ENCODE peak calls at places on chromosomes 2 and 18, in nine cellular contexts. One of them, this sample, is unnamed.

GRCh38 chr2:69594341-69594740 is 49.2 kb downstream of the AAK1 start:
- DNase-seq in cardiac muscle cell: peak; percentile 57
- DNase-seq in tibial nerve: no peak
- DNase-seq in ovary: no peak
- DNase-seq in mammary epithelial cell: peak; percentile 13
- DNase-seq in body of pancreas: no peak
- DNase-seq in CD8-positive, alpha-beta memory T cell: no peak
- DNase-seq in SJSA1: no peak
- DNase-seq in esophagus squamous epithelium: no peak
- DNase-seq in this sample: no peak

GRCh38 chr2:231985823-231986261 is 24.3 kb downstream of the DIS3L2 start:
- DNase-seq in esophagus squamous epithelium: no peak
- DNase-seq in mammary epithelial cell: peak; percentile 80
- DNase-seq in ovary: no peak
- DNase-seq in cardiac muscle cell: no peak
- DNase-seq in SJSA1: no peak
- DNase-seq in body of pancreas: no peak
- DNase-seq in CD8-positive, alpha-beta memory T cell: no peak
- DNase-seq in tibial nerve: no peak
- DNase-seq in this sample: no peak

GRCh38 chr2:241771286-241772062 is 5.1 kb upstream of the GAL3ST2 start:
- DNase-seq in cardiac muscle cell: peak; percentile 59
- DNase-seq in SJSA1: no peak
- DNase-seq in CD8-positive, alpha-beta memory T cell: no peak
- DNase-seq in tibial nerve: peak; percentile 28
- DNase-seq in body of pancreas: peak; percentile 23
- DNase-seq in ovary: peak; percentile 63
- DNase-seq in mammary epithelial cell: no peak
- DNase-seq in esophagus squamous epithelium: no peak
- DNase-seq in this sample: no peak

GRCh38 chr2:221203138-221203537 is 369.0 kb downstream of the EPHA4 start:
- DNase-seq in cardiac muscle cell: no peak
- DNase-seq in esophagus squamous epithelium: no peak
- DNase-seq in body of pancreas: no peak
- DNase-seq in CD8-positive, alpha-beta memory T cell: no peak
- DNase-seq in tibial nerve: no peak
- DNase-seq in ovary: no peak
- DNase-seq in SJSA1: no peak
- DNase-seq in mammary epithelial cell: no peak
- DNase-seq in this sample: no peak

GRCh38 chr2:124623560-124623959 is 598.5 kb downstream of the CNTNAP5 start:
- DNase-seq in ovary: no peak
- DNase-seq in esophagus squamous epithelium: no peak
- DNase-seq in tibial nerve: no peak
- DNase-seq in mammary epithelial cell: no peak
- DNase-seq in cardiac muscle cell: no peak
- DNase-seq in CD8-positive, alpha-beta memory T cell: no peak
- DNase-seq in SJSA1: no peak
- DNase-seq in body of pancreas: no peak
- DNase-seq in this sample: no peak

GRCh38 chr2:8028981-8029380 is 652.9 kb upstream of the ID2 start:
- DNase-seq in CD8-positive, alpha-beta memory T cell: no peak
- DNase-seq in SJSA1: no peak
- DNase-seq in mammary epithelial cell: no peak
- DNase-seq in esophagus squamous epithelium: no peak
- DNase-seq in body of pancreas: no peak
- DNase-seq in cardiac muscle cell: no peak
- DNase-seq in ovary: no peak
- DNase-seq in tibial nerve: no peak
- DNase-seq in this sample: no peak

GRCh38 chr2:120672526-120673204 is 63.0 kb upstream of the GLI2 start:
- DNase-seq in mammary epithelial cell: no peak
- DNase-seq in tibial nerve: no peak
- DNase-seq in esophagus squamous epithelium: no peak
- DNase-seq in ovary: no peak
- DNase-seq in CD8-positive, alpha-beta memory T cell: no peak
- DNase-seq in cardiac muscle cell: no peak
- DNase-seq in SJSA1: no peak
- DNase-seq in body of pancreas: no peak
- DNase-seq in this sample: no peak

GRCh38 chr2:120958623-120959366 is 223.1 kb downstream of the GLI2 start:
- DNase-seq in SJSA1: no peak
- DNase-seq in body of pancreas: no peak
- DNase-seq in cardiac muscle cell: peak; percentile 16
- DNase-seq in CD8-positive, alpha-beta memory T cell: no peak
- DNase-seq in ovary: no peak
- DNase-seq in mammary epithelial cell: no peak
- DNase-seq in esophagus squamous epithelium: no peak
- DNase-seq in tibial nerve: no peak
- DNase-seq in this sample: no peak

GRCh38 chr18:32906506-32907214 is 133.8 kb upstream of the KLHL14 start:
- DNase-seq in SJSA1: no peak
- DNase-seq in CD8-positive, alpha-beta memory T cell: no peak
- DNase-seq in mammary epithelial cell: peak; percentile 84
- DNase-seq in esophagus squamous epithelium: no peak
- DNase-seq in cardiac muscle cell: no peak
- DNase-seq in tibial nerve: no peak
- DNase-seq in ovary: no peak
- DNase-seq in body of pancreas: no peak
- DNase-seq in this sample: no peak

GRCh38 chr18:76260941-76261472 is 234.0 kb downstream of the ZNF516 start:
- DNase-seq in cardiac muscle cell: no peak
- DNase-seq in SJSA1: no peak
- DNase-seq in CD8-positive, alpha-beta memory T cell: no peak
- DNase-seq in esophagus squamous epithelium: no peak
- DNase-seq in mammary epithelial cell: no peak
- DNase-seq in ovary: no peak
- DNase-seq in body of pancreas: no peak
- DNase-seq in tibial nerve: no peak
- DNase-seq in this sample: no peak

GRCh38 chr18:13809521-13810252 is 14.3 kb upstream of the MC5R start:
- DNase-seq in esophagus squamous epithelium: no peak
- DNase-seq in mammary epithelial cell: no peak
- DNase-seq in cardiac muscle cell: no peak
- DNase-seq in tibial nerve: no peak
- DNase-seq in CD8-positive, alpha-beta memory T cell: no peak
- DNase-seq in ovary: no peak
- DNase-seq in SJSA1: no peak
- DNase-seq in body of pancreas: no peak
- DNase-seq in this sample: no peak

GRCh38 chr2:18749912-18750526 is 160.7 kb upstream of the NT5C1B start:
- DNase-seq in ovary: peak; percentile 67
- DNase-seq in mammary epithelial cell: peak; percentile 35
- DNase-seq in body of pancreas: peak; percentile 67
- DNase-seq in CD8-positive, alpha-beta memory T cell: peak; percentile 6
- DNase-seq in tibial nerve: peak; percentile 83
- DNase-seq in SJSA1: peak; percentile 19
- DNase-seq in cardiac muscle cell: peak; percentile 80
- DNase-seq in esophagus squamous epithelium: no peak
- DNase-seq in this sample: no peak

GRCh38 chr2:218993345-218994315 is at the start of gene CRYBA2:
- DNase-seq in body of pancreas: peak; percentile 49
- DNase-seq in cardiac muscle cell: no peak
- DNase-seq in mammary epithelial cell: no peak
- DNase-seq in CD8-positive, alpha-beta memory T cell: no peak
- DNase-seq in esophagus squamous epithelium: no peak
- DNase-seq in tibial nerve: no peak
- DNase-seq in SJSA1: peak; percentile 26
- DNase-seq in ovary: no peak
- DNase-seq in this sample: no peak

GRCh38 chr2:169838743-169839489 is 11.7 kb downstream of the UBR3 start:
- DNase-seq in ovary: no peak
- DNase-seq in esophagus squamous epithelium: no peak
- DNase-seq in tibial nerve: no peak
- DNase-seq in CD8-positive, alpha-beta memory T cell: no peak
- DNase-seq in mammary epithelial cell: no peak
- DNase-seq in body of pancreas: no peak
- DNase-seq in SJSA1: no peak
- DNase-seq in cardiac muscle cell: no peak
- DNase-seq in this sample: no peak

GRCh38 chr2:165016772-165017411 is 61.6 kb upstream of the SLC38A11 start:
- DNase-seq in esophagus squamous epithelium: no peak
- DNase-seq in ovary: no peak
- DNase-seq in cardiac muscle cell: peak; percentile 50
- DNase-seq in tibial nerve: no peak
- DNase-seq in body of pancreas: peak; percentile 51
- DNase-seq in SJSA1: peak; percentile 71
- DNase-seq in mammary epithelial cell: peak; percentile 43
- DNase-seq in CD8-positive, alpha-beta memory T cell: no peak
- DNase-seq in this sample: no peak

GRCh38 chr18:31634331-31634713 is 42.6 kb downstream of the TTR start:
- DNase-seq in esophagus squamous epithelium: no peak
- DNase-seq in tibial nerve: no peak
- DNase-seq in SJSA1: no peak
- DNase-seq in mammary epithelial cell: no peak
- DNase-seq in body of pancreas: no peak
- DNase-seq in cardiac muscle cell: no peak
- DNase-seq in ovary: no peak
- DNase-seq in CD8-positive, alpha-beta memory T cell: no peak
- DNase-seq in this sample: no peak

DNA sequence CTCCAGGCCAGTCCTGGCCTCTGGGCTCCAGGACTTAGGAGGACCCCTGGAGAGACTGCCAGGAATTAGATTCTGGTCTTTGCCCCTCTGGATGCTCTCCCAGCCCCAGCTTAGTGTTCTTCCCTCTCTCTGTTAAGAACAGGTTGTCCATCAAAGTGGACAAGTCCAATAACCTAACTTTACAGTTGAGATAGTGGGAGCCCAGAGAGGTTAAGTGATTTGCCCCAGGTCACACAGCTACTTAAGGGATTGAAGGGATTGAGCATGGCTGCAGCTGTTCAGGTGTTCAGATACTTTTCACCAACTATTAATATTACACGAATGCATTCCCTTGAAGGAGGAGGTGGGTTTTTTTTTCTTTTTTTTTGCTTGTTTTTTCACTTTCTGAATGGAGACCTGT is 57.6 kb downstream of the EDAR start:
- DNase-seq in esophagus squamous epithelium: no peak
- DNase-seq in tibial nerve: no peak
- DNase-seq in mammary epithelial cell: no peak
- DNase-seq in cardiac muscle cell: no peak
- DNase-seq in SJSA1: no peak
- DNase-seq in body of pancreas: no peak
- DNase-seq in CD8-positive, alpha-beta memory T cell: no peak
- DNase-seq in ovary: no peak
- DNase-seq in this sample: no peak
- H3K27me3 ChIP-seq in esophagus squamous epithelium: no peaks in the 10 kb centered on the region
- H3K27me3 ChIP-seq in tibial nerve: no peaks in the 10 kb centered on the region
- H3K27me3 ChIP-seq in mammary epithelial cell: peaks cover 9% of the 10 kb centered on the region
- H3K27me3 ChIP-seq in cardiac muscle cell: no peaks in the 10 kb centered on the region
- H3K27me3 ChIP-seq in SJSA1: peaks cover 3% of the 10 kb centered on the region
- H3K27me3 ChIP-seq in body of pancreas: no peaks in the 10 kb centered on the region
- H3K27me3 ChIP-seq in CD8-positive, alpha-beta memory T cell: no peaks in the 10 kb centered on the region
- H3K27me3 ChIP-seq in ovary: no peaks in the 10 kb centered on the region
- H3K27me3 ChIP-seq in this sample: no peaks in the 10 kb centered on the region

GRCh38 chr2:26613241-26614204 is 27.6 kb downstream of the CIB4 start:
- DNase-seq in body of pancreas: peak; percentile 29
- DNase-seq in esophagus squamous epithelium: no peak
- DNase-seq in CD8-positive, alpha-beta memory T cell: no peak
- DNase-seq in tibial nerve: no peak
- DNase-seq in mammary epithelial cell: no peak
- DNase-seq in ovary: peak; percentile 55
- DNase-seq in SJSA1: no peak
- DNase-seq in cardiac muscle cell: no peak
- DNase-seq in this sample: no peak
- H3K27ac ChIP-seq in body of pancreas: no peak overlapping the region
- H3K27ac ChIP-seq in esophagus squamous epithelium: peak overlapping the region; percentile 25
- H3K27ac ChIP-seq in CD8-positive, alpha-beta memory T cell: no peak overlapping the region
- H3K27ac ChIP-seq in tibial nerve: no peak overlapping the region
- H3K27ac ChIP-seq in mammary epithelial cell: no peak overlapping the region
- H3K27ac ChIP-seq in ovary: peak overlapping the region; percentile 35
- H3K27ac ChIP-seq in SJSA1: no peak overlapping the region
- H3K27ac ChIP-seq in cardiac muscle cell: peak overlapping the region; percentile 75
- H3K27ac ChIP-seq in this sample: no peak overlapping the region

GRCh38 chr2:107556038-107556627 is 270.6 kb upstream of the RGPD4 start:
- DNase-seq in CD8-positive, alpha-beta memory T cell: no peak
- DNase-seq in body of pancreas: no peak
- DNase-seq in mammary epithelial cell: no peak
- DNase-seq in ovary: no peak
- DNase-seq in tibial nerve: no peak
- DNase-seq in cardiac muscle cell: no peak
- DNase-seq in esophagus squamous epithelium: no peak
- DNase-seq in SJSA1: no peak
- DNase-seq in this sample: no peak
- H3K9me3 ChIP-seq in CD8-positive, alpha-beta memory T cell: no peaks in the 10 kb centered on the region
- H3K9me3 ChIP-seq in body of pancreas: no peaks in the 10 kb centered on the region
- H3K9me3 ChIP-seq in mammary epithelial cell: peaks cover 10% of the 10 kb centered on the region
- H3K9me3 ChIP-seq in ovary: no peaks in the 10 kb centered on the region
- H3K9me3 ChIP-seq in tibial nerve: peaks cover 31% of the 10 kb centered on the region
- H3K9me3 ChIP-seq in cardiac muscle cell: no peaks in the 10 kb centered on the region
- H3K9me3 ChIP-seq in esophagus squamous epithelium: peaks cover 23% of the 10 kb centered on the region
- H3K9me3 ChIP-seq in SJSA1: no peaks in the 10 kb centered on the region
- H3K9me3 ChIP-seq in this sample: peaks cover 19% of the 10 kb centered on the region

GRCh38 chr18:47736376-47737140 is 193.9 kb downstream of the SMAD2 start:
- DNase-seq in cardiac muscle cell: no peak
- DNase-seq in body of pancreas: no peak
- DNase-seq in SJSA1: no peak
- DNase-seq in mammary epithelial cell: no peak
- DNase-seq in ovary: no peak
- DNase-seq in CD8-positive, alpha-beta memory T cell: no peak
- DNase-seq in tibial nerve: no peak
- DNase-seq in esophagus squamous epithelium: no peak
- DNase-seq in this sample: no peak

GRCh38 chr18:47735041-47735440 is 195.4 kb downstream of the SMAD2 start:
- DNase-seq in esophagus squamous epithelium: no peak
- DNase-seq in cardiac muscle cell: no peak
- DNase-seq in ovary: no peak
- DNase-seq in mammary epithelial cell: no peak
- DNase-seq in CD8-positive, alpha-beta memory T cell: no peak
- DNase-seq in body of pancreas: no peak
- DNase-seq in tibial nerve: no peak
- DNase-seq in SJSA1: no peak
- DNase-seq in this sample: no peak

GRCh38 chr18:47729356-47729755 is 201.1 kb downstream of the SMAD2 start:
- DNase-seq in esophagus squamous epithelium: no peak
- DNase-seq in mammary epithelial cell: no peak
- DNase-seq in CD8-positive, alpha-beta memory T cell: no peak
- DNase-seq in ovary: no peak
- DNase-seq in cardiac muscle cell: no peak
- DNase-seq in body of pancreas: no peak
- DNase-seq in SJSA1: no peak
- DNase-seq in tibial nerve: no peak
- DNase-seq in this sample: no peak

GRCh38 chr18:47730795-47731194 is 199.7 kb downstream of the SMAD2 start:
- DNase-seq in cardiac muscle cell: no peak
- DNase-seq in mammary epithelial cell: peak; percentile 3
- DNase-seq in tibial nerve: no peak
- DNase-seq in ovary: no peak
- DNase-seq in CD8-positive, alpha-beta memory T cell: no peak
- DNase-seq in esophagus squamous epithelium: no peak
- DNase-seq in body of pancreas: no peak
- DNase-seq in SJSA1: peak; percentile 4
- DNase-seq in this sample: no peak

DNA sequence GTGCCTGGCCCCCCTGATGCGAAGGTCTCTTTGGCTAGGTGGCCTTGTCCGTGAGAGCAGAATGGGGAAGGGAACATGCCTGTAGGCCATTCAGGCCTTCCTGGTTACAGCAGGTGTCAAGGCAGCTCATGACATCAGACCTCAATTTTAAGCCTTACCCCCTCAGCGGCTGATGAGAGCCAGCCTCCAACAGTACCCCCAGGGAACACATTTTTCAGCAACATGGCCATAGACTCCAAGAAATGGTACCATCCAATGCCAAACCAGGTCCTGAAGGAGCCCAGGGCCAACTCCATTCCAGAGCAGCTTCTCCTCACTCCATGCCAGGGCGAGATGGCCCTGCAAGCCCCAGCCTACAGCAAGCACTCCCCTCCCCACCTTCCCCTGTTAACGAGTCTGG is 199.2 kb downstream of the SMAD2 start:
- DNase-seq in ovary: no peak
- DNase-seq in esophagus squamous epithelium: no peak
- DNase-seq in cardiac muscle cell: no peak
- DNase-seq in body of pancreas: no peak
- DNase-seq in mammary epithelial cell: no peak
- DNase-seq in CD8-positive, alpha-beta memory T cell: no peak
- DNase-seq in tibial nerve: no peak
- DNase-seq in SJSA1: no peak
- DNase-seq in this sample: no peak
- H3K27me3 ChIP-seq in ovary: no peaks in the 10 kb centered on the region
- H3K27me3 ChIP-seq in esophagus squamous epithelium: peaks cover 70% of the 10 kb centered on the region
- H3K27me3 ChIP-seq in cardiac muscle cell: no peaks in the 10 kb centered on the region
- H3K27me3 ChIP-seq in body of pancreas: no peaks in the 10 kb centered on the region
- H3K27me3 ChIP-seq in mammary epithelial cell: no peaks in the 10 kb centered on the region
- H3K27me3 ChIP-seq in CD8-positive, alpha-beta memory T cell: peaks cover 5% of the 10 kb centered on the region
- H3K27me3 ChIP-seq in tibial nerve: no peaks in the 10 kb centered on the region
- H3K27me3 ChIP-seq in SJSA1: peaks cover 8% of the 10 kb centered on the region
- H3K27me3 ChIP-seq in this sample: peaks cover 10% of the 10 kb centered on the region